ENCODE peak calls at places on chromosomes 5 and 9, in seven cellular contexts. D is effector memory CD8-positive, alpha-beta T cell; M is foreskin fibroblast; N is lower leg skin; C is dermis blood vessel endothelial cell; A is ureter; X is Karpas-422. F is an unnamed sample.

GRCh38 chr9:71636143-71636839 is 132.0 kb downstream of the CEMIP2 start:
- DNase-seq in D (no peak), M (no peak), N (no peak), C (no peak), A (no peak), X (no peak), F (no peak)

GRCh38 chr5:104062495-104063377 is 500.1 kb upstream of the NUDT12 start:
- DNase-seq in D (no peak), M (no peak), N (no peak), C (no peak), A (no peak), X (no peak), F (no peak)

GRCh38 chr5:142551242-142552067 is 134.4 kb downstream of the FGF1 start:
- DNase-seq in D (no peak), M (no peak), N (no peak), C (peak), A (no peak), X (no peak), F (no peak)

GRCh38 chr9:21919377-21920362 is 74.5 kb downstream of the CDKN2A start:
- DNase-seq in D (peak), M (peak), N (no peak), C (peak), A (no peak), X (no peak), F (peak)

GRCh38 chr9:20524776-20525175 is 97.5 kb downstream of the MLLT3 start:
- DNase-seq in D (peak), M (no peak), N (no peak), C (no peak), A (no peak), X (peak), F (no peak)

GRCh38 chr9:121700165-121700830 is 48.9 kb downstream of the DAB2IP start:
- DNase-seq in D (peak), M (no peak), N (peak), C (peak), A (peak), X (no peak), F (peak)

GRCh38 chr5:125227333-125228075 is 481.1 kb upstream of the ZNF608 start:
- DNase-seq in D (no peak), M (peak), N (no peak), C (peak), A (no peak), X (no peak), F (no peak)

GRCh38 chr5:1668141-1668721 is 131.4 kb downstream of the MRPL36 start:
- DNase-seq in D (no peak), M (no peak), N (peak), C (no peak), A (no peak), X (no peak), F (no peak)

GRCh38 chr9:114889802-114890224 is 40.6 kb downstream of the TNFSF8 start:
- DNase-seq in D (no peak), M (no peak), N (no peak), C (no peak), A (no peak), X (no peak), F (no peak)

GRCh38 chr5:36070687-36071571 is 4.2 kb upstream of the UGT3A2 start:
- DNase-seq in D (no peak), M (no peak), N (no peak), C (no peak), A (no peak), X (no peak), F (peak)

GRCh38 chr5:93677344-93678021 is 63.9 kb downstream of the POU5F2 start:
- DNase-seq in D (no peak), M (peak), N (no peak), C (peak), A (peak), X (no peak), F (no peak)

GRCh38 chr5:121937762-121938161 is 24.0 kb upstream of the SRFBP1 start:
- DNase-seq in D (no peak), M (no peak), N (no peak), C (no peak), A (no peak), X (no peak), F (no peak)

F was measured in immature natural killer cell.